ENCODE peak calls at places on chromosome 1, in nine cellular contexts. One of them, this sample, is unnamed. For H3K4me1, the result is how much of the 10 kb centered on the place peaks cover.

GRCh38 chr1:209601809-209602657 is 18.5 kb downstream of the CAMK1G start:
- DNase-seq in esophagus squamous epithelium: no peak
- DNase-seq in A549: peak
- DNase-seq in H9: no peak
- DNase-seq in CD8-positive, alpha-beta T cell: no peak
- DNase-seq in cardiac muscle cell: peak
- DNase-seq in mucosa of descending colon: no peak
- DNase-seq in gastrocnemius medialis: peak
- DNase-seq in colonic mucosa: no peak
- DNase-seq in this sample: no peak

GRCh38 chr1:15213333-15213732 is 33.7 kb upstream of the FHAD1 start:
- DNase-seq in esophagus squamous epithelium: no peak
- DNase-seq in A549: no peak
- DNase-seq in H9: no peak
- DNase-seq in CD8-positive, alpha-beta T cell: no peak
- DNase-seq in cardiac muscle cell: peak
- DNase-seq in mucosa of descending colon: no peak
- DNase-seq in gastrocnemius medialis: no peak
- DNase-seq in colonic mucosa: no peak
- DNase-seq in this sample: no peak

GRCh38 chr1:223364685-223365382 is 858 bp upstream of the SUSD4 start:
- DNase-seq in esophagus squamous epithelium: no peak
- DNase-seq in A549: no peak
- DNase-seq in H9: peak
- DNase-seq in CD8-positive, alpha-beta T cell: peak
- DNase-seq in cardiac muscle cell: no peak
- DNase-seq in mucosa of descending colon: peak
- DNase-seq in gastrocnemius medialis: no peak
- DNase-seq in colonic mucosa: no peak
- DNase-seq in this sample: no peak

GRCh38 chr1:110207831-110208230 is 2.3 kb upstream of the KCNC4 start:
- DNase-seq in esophagus squamous epithelium: no peak
- DNase-seq in A549: peak
- DNase-seq in H9: peak
- DNase-seq in CD8-positive, alpha-beta T cell: peak
- DNase-seq in cardiac muscle cell: peak
- DNase-seq in mucosa of descending colon: peak
- DNase-seq in gastrocnemius medialis: peak
- DNase-seq in colonic mucosa: peak
- DNase-seq in this sample: peak

GRCh38 chr1:206679738-206680211 is 4.9 kb upstream of the MAPKAPK2 start:
- DNase-seq in esophagus squamous epithelium: no peak
- DNase-seq in A549: no peak
- DNase-seq in H9: no peak
- DNase-seq in CD8-positive, alpha-beta T cell: no peak
- DNase-seq in cardiac muscle cell: no peak
- DNase-seq in mucosa of descending colon: no peak
- DNase-seq in gastrocnemius medialis: no peak
- DNase-seq in colonic mucosa: no peak
- DNase-seq in this sample: no peak

GRCh38 chr1:15139654-15140350 is 13.7 kb upstream of the TMEM51 start:
- DNase-seq in esophagus squamous epithelium: no peak
- DNase-seq in A549: no peak
- DNase-seq in H9: peak
- DNase-seq in CD8-positive, alpha-beta T cell: no peak
- DNase-seq in cardiac muscle cell: no peak
- DNase-seq in mucosa of descending colon: no peak
- DNase-seq in gastrocnemius medialis: no peak
- DNase-seq in colonic mucosa: no peak
- DNase-seq in this sample: no peak

GRCh38 chr1:20847619-20848080 is 60.5 kb upstream of the HP1BP3 start:
- DNase-seq in esophagus squamous epithelium: no peak
- DNase-seq in A549: peak
- DNase-seq in H9: no peak
- DNase-seq in CD8-positive, alpha-beta T cell: no peak
- DNase-seq in cardiac muscle cell: peak
- DNase-seq in mucosa of descending colon: no peak
- DNase-seq in gastrocnemius medialis: no peak
- DNase-seq in colonic mucosa: no peak
- DNase-seq in this sample: no peak

GRCh38 chr1:172638249-172638648 is 20.7 kb upstream of the FASLG start:
- DNase-seq in esophagus squamous epithelium: no peak
- DNase-seq in A549: no peak
- DNase-seq in H9: no peak
- DNase-seq in CD8-positive, alpha-beta T cell: no peak
- DNase-seq in cardiac muscle cell: no peak
- DNase-seq in mucosa of descending colon: no peak
- DNase-seq in gastrocnemius medialis: no peak
- DNase-seq in colonic mucosa: no peak
- DNase-seq in this sample: no peak

DNA sequence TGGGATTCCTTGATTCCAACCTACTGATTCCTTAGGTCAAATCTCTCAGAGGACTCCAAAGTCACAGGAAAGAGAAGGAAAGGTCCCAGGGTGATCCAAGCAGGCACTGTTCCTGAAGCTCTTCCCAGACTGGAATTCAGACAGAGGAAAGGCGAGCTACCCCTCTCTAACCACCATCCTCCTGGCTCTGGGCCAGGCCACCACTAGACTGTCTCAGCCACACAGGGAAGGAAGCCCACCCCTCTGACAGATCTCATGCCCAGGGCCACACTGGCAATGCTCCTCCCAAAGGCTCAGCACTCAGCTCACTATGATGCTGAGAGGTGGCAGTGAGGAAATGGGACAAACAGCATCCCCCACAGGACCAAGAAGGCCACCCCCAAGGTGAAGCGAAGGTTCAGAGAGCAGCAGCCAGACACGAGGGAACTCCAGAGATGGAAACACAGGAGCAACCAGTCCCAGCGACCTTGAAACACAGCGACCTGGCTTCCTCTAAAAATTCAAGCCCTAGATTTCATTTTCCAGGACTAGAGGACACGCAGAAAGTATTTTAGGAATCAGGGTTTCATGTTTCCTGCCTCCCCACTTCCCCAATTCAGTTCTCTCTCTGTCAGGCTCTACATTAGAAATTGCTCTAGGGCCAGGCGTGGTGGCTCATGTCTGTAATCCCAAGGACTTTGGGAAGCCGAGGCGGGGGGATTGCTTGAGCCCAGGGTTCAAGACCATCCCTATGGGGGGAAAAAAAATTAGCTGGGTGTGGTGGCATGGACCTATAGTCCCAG is 18.8 kb downstream of the PIK3C2B start:
- DNase-seq in esophagus squamous epithelium: no peak
- DNase-seq in A549: no peak
- DNase-seq in H9: no peak
- DNase-seq in CD8-positive, alpha-beta T cell: no peak
- DNase-seq in cardiac muscle cell: no peak
- DNase-seq in mucosa of descending colon: no peak
- DNase-seq in gastrocnemius medialis: no peak
- DNase-seq in colonic mucosa: no peak
- DNase-seq in this sample: peak
- H3K4me1 ChIP-seq in esophagus squamous epithelium: half or more
- H3K4me1 ChIP-seq in A549: under half
- H3K4me1 ChIP-seq in H9: under half
- H3K4me1 ChIP-seq in CD8-positive, alpha-beta T cell: under half
- H3K4me1 ChIP-seq in cardiac muscle cell: under half
- H3K4me1 ChIP-seq in mucosa of descending colon: under half
- H3K4me1 ChIP-seq in gastrocnemius medialis: half or more
- H3K4me1 ChIP-seq in colonic mucosa: under half
- H3K4me1 ChIP-seq in this sample: under half

GRCh38 chr1:188778578-188778977 is 1699.1 kb downstream of the BRINP3 start:
- DNase-seq in esophagus squamous epithelium: no peak
- DNase-seq in A549: no peak
- DNase-seq in H9: no peak
- DNase-seq in CD8-positive, alpha-beta T cell: no peak
- DNase-seq in cardiac muscle cell: no peak
- DNase-seq in mucosa of descending colon: no peak
- DNase-seq in gastrocnemius medialis: no peak
- DNase-seq in colonic mucosa: no peak
- DNase-seq in this sample: no peak

GRCh38 chr1:188782220-188782841 is 1695.3 kb downstream of the BRINP3 start:
- DNase-seq in esophagus squamous epithelium: no peak
- DNase-seq in A549: peak
- DNase-seq in H9: peak
- DNase-seq in CD8-positive, alpha-beta T cell: no peak
- DNase-seq in cardiac muscle cell: peak
- DNase-seq in mucosa of descending colon: no peak
- DNase-seq in gastrocnemius medialis: no peak
- DNase-seq in colonic mucosa: no peak
- DNase-seq in this sample: no peak
- TF ChIP-seq CTCF in esophagus squamous epithelium: no peak
- TF ChIP-seq CTCF in A549: peak
- TF ChIP-seq CTCF in H9: peak
- TF ChIP-seq CTCF in CD8-positive, alpha-beta T cell: no peak
- TF ChIP-seq CTCF in cardiac muscle cell: peak
- TF ChIP-seq CTCF in mucosa of descending colon: no peak
- TF ChIP-seq CTCF in gastrocnemius medialis: no peak
- TF ChIP-seq CTCF in colonic mucosa: no peak
- TF ChIP-seq CTCF in this sample: no peak

DNA sequence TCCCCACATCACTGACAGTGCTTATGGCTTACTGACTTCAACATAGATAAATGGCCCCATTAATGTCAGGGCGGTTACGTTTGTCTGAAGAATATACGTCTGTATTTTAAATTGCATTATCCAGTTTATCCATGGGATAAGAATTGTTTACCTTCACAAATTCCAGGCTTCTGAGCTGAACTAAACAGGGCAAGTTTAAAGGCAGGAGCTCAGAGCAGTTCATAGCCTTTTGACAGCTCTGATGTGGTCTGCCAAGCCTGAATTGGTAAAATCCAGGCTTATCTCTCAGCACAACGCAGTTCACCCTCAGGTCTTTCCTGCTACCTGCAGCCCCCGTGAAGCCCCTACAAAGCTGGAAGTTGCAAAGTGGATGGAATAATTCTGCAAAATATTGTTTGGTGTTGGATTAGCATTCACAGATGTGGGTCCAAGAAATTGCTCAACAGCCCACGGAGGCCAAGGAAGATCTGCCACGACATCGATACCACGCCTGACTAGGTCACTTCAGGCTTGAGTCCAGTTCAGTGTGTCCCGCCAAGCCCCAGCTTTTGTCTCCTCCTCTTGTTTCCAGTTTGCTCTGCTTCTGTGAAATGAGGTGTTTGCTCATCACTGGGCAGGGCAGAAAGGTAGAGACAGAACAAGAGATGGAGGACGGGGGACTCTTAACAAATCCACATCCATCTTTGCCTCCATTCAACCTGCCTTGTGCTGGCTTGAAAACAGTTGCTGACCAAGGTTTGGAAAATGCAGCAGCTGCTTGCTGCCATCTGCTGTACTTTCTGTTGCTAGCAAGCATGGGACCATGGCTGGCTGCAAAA is 79.8 kb upstream of the GREM2 start:
- DNase-seq in esophagus squamous epithelium: no peak
- DNase-seq in A549: peak
- DNase-seq in H9: peak
- DNase-seq in CD8-positive, alpha-beta T cell: no peak
- DNase-seq in cardiac muscle cell: peak
- DNase-seq in mucosa of descending colon: peak
- DNase-seq in gastrocnemius medialis: peak
- DNase-seq in colonic mucosa: peak
- DNase-seq in this sample: no peak
- H3K4me1 ChIP-seq in esophagus squamous epithelium: under half
- H3K4me1 ChIP-seq in A549: under half
- H3K4me1 ChIP-seq in H9: under half
- H3K4me1 ChIP-seq in CD8-positive, alpha-beta T cell: under half
- H3K4me1 ChIP-seq in cardiac muscle cell: under half
- H3K4me1 ChIP-seq in mucosa of descending colon: under half
- H3K4me1 ChIP-seq in gastrocnemius medialis: under half
- H3K4me1 ChIP-seq in colonic mucosa: under half
- H3K4me1 ChIP-seq in this sample: under half

GRCh38 chr1:224504642-224505041 is 70.0 kb upstream of the WDR26 start:
- DNase-seq in esophagus squamous epithelium: no peak
- DNase-seq in A549: no peak
- DNase-seq in H9: no peak
- DNase-seq in CD8-positive, alpha-beta T cell: no peak
- DNase-seq in cardiac muscle cell: no peak
- DNase-seq in mucosa of descending colon: no peak
- DNase-seq in gastrocnemius medialis: no peak
- DNase-seq in colonic mucosa: no peak
- DNase-seq in this sample: no peak

GRCh38 chr1:224501836-224502235 is 67.2 kb upstream of the WDR26 start:
- DNase-seq in esophagus squamous epithelium: no peak
- DNase-seq in A549: no peak
- DNase-seq in H9: no peak
- DNase-seq in CD8-positive, alpha-beta T cell: no peak
- DNase-seq in cardiac muscle cell: no peak
- DNase-seq in mucosa of descending colon: no peak
- DNase-seq in gastrocnemius medialis: no peak
- DNase-seq in colonic mucosa: no peak
- DNase-seq in this sample: no peak

GRCh38 chr1:224502459-224503160 is 68.0 kb upstream of the WDR26 start:
- DNase-seq in esophagus squamous epithelium: no peak
- DNase-seq in A549: no peak
- DNase-seq in H9: no peak
- DNase-seq in CD8-positive, alpha-beta T cell: no peak
- DNase-seq in cardiac muscle cell: peak
- DNase-seq in mucosa of descending colon: peak
- DNase-seq in gastrocnemius medialis: no peak
- DNase-seq in colonic mucosa: peak
- DNase-seq in this sample: no peak

GRCh38 chr1:224505454-224506093 is 71.0 kb upstream of the WDR26 start:
- DNase-seq in esophagus squamous epithelium: no peak
- DNase-seq in A549: no peak
- DNase-seq in H9: no peak
- DNase-seq in CD8-positive, alpha-beta T cell: no peak
- DNase-seq in cardiac muscle cell: no peak
- DNase-seq in mucosa of descending colon: no peak
- DNase-seq in gastrocnemius medialis: no peak
- DNase-seq in colonic mucosa: no peak
- DNase-seq in this sample: no peak

DNA sequence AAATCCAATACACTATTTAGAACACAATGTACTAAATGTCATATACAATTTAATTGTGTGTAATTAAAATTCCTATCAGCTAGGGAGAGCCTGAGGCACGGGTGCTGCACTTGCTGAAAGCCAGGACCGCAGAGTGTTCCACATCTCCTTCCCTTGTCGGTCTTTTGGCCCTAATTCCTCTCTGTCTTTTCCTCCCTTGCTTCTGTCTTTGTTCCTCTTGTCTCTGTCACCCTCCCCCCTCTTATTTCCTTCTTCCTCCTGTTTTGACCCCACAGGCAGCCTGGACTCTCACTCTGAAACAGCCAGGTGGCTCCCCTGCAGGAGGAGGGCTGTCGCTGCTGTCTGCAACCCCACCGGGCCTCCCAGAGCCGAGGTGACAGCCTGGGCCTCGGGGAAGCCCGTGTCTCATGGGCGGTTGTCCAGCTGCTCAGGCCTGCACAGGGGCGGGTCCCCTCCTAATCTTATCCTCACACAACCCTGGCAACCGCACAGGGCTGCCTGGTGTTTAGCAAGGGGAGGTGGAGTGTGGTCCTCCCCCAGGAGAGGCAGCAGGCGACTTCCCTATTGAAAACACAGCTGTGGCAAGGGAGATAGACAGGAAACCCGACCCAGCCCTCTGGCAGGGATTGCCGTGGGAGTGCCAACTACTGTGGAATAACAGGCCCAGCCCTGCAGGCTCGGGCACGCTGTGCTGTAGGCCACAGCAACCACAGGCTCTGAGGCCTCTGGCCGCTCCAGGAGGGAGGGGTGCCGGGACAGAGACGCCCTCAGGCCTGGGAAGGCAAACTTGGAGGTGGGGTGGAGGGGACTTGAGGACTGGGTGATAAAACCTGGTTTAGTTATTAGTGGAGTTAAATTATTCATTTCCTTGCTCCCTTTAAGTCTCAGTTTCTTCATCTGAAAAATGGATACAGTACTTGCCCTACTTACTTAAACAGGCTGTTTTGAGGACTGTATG is 68.8 kb upstream of the WDR26 start:
- DNase-seq in esophagus squamous epithelium: peak
- DNase-seq in A549: peak
- DNase-seq in H9: peak
- DNase-seq in CD8-positive, alpha-beta T cell: no peak
- DNase-seq in cardiac muscle cell: peak
- DNase-seq in mucosa of descending colon: peak
- DNase-seq in gastrocnemius medialis: peak
- DNase-seq in colonic mucosa: peak
- DNase-seq in this sample: peak
- TF ChIP-seq CTCF in esophagus squamous epithelium: no peak
- TF ChIP-seq CTCF in A549: no peak
- TF ChIP-seq CTCF in H9: peak
- TF ChIP-seq CTCF in CD8-positive, alpha-beta T cell: no peak
- TF ChIP-seq CTCF in cardiac muscle cell: no peak
- TF ChIP-seq CTCF in mucosa of descending colon: no peak
- TF ChIP-seq CTCF in gastrocnemius medialis: no peak
- TF ChIP-seq CTCF in colonic mucosa: no peak
- TF ChIP-seq CTCF in this sample: no peak

This sample was measured in heart left ventricle.